ENCODE peak calls at places on chromosomes 4 and X, in ten cellular contexts. B is dorsolateral prefrontal cortex; Z is cerebellum; V is stimulated activated CD4-positive, alpha-beta T cell treated with anti-CD3 and anti-CD28 coated beads, Interleukin-12 subunit alpha, Interleukin-12 subunit beta, amount 100 ng/mL, for 48 hours; X is cardiac muscle cell; Q is CD4-positive, alpha-beta T cell; M is NCI-H2029; U is GOT3; A is iris pigment epithelial cell; S is Calu3. F is an unnamed sample.

GRCh38 chr4:140497776-140498636 is at the start of gene MGAT4D:
- DNase-seq in V (no peak), U (no peak), Q (no peak), B (no peak), S (peak), M (no peak), X (peak), Z (no peak), A (no peak), F (no peak)

GRCh38 chrX:100410083-100410590 is at the start of gene PCDH19:
- DNase-seq in S (peak), X (peak), M (peak), A (peak), V (no peak), B (peak), Q (peak), Z (peak), U (peak), F (peak)

GRCh38 chr4:69831646-69832325 is 28.2 kb downstream of the SULT1E1 start:
- DNase-seq in M (no peak), S (no peak), V (no peak), U (no peak), Z (no peak), Q (no peak), A (no peak), X (no peak), B (no peak), F (no peak)

GRCh38 chrX:139201924-139202323 is 328.6 kb upstream of the F9 start:
- DNase-seq in S (no peak), Q (no peak), U (no peak), X (no peak), B (no peak), Z (no peak), A (no peak), M (no peak), V (no peak), F (no peak)

GRCh38 chr4:86892639-86892965 is 380 bp upstream of the C4orf36 start:
- DNase-seq in A (peak), B (no peak), U (no peak), X (no peak), V (no peak), Z (no peak), M (no peak), S (no peak), Q (no peak), F (no peak)

GRCh38 chr4:54439831-54440243 is 210.7 kb downstream of the PDGFRA start:
- DNase-seq in X (no peak), S (no peak), M (peak), Q (no peak), U (no peak), A (peak), B (no peak), V (no peak), Z (no peak), F (peak)

GRCh38 chr4:61162116-61162515 is 38.0 kb upstream of the ADGRL3 start:
- DNase-seq in X (no peak), B (no peak), S (no peak), Z (no peak), M (no peak), A (peak), V (no peak), U (no peak), Q (no peak), F (peak)

GRCh38 chr4:40940317-40940720 is 190.6 kb downstream of the NSUN7 start:
- DNase-seq in X (no peak), S (no peak), A (no peak), V (no peak), Z (no peak), Q (no peak), U (no peak), B (no peak), M (no peak), F (no peak)

GRCh38 chr4:165308174-165308573 is 19.3 kb upstream of the MSMO1 start:
- DNase-seq in S (no peak), A (no peak), U (no peak), Q (no peak), B (no peak), Z (no peak), V (no peak), M (no peak), X (no peak), F (no peak)

F was measured in astrocyte of the spinal cord.